ENCODE peak calls at places on chromosomes 1 and 21, in ten cellular contexts. A is amygdala, N is non-pigmented ciliary epithelial cell, M is astrocyte of the spinal cord, C is osteocyte, E is caudate nucleus, H is lung microvascular endothelial cell, F is NCI-H187, L is mucosa of descending colon, G is keratinocyte. Q is an unnamed sample.

GRCh38 chr21:39660596-39660995 is 47.9 kb downstream of the B3GALT5 start:
- DNase-seq in A (no peak), N (peak), M (peak), C (peak), E (no peak), H (peak), F (no peak), L (no peak), G (no peak), Q (peak)

GRCh38 chr21:33334824-33335223 is 10.1 kb downstream of the IFNAR1 start:
- DNase-seq in A (no peak), N (no peak), M (no peak), C (no peak), E (no peak), H (no peak), F (no peak), L (no peak), G (no peak), Q (no peak)

GRCh38 chr1:6265173-6265572 is 4.3 kb upstream of the GPR153 start:
- DNase-seq in A (no peak), N (no peak), M (no peak), C (no peak), E (no peak), H (no peak), F (no peak), L (no peak), G (no peak), Q (no peak)

GRCh38 chr1:175195281-175195680 is 2.7 kb upstream of the KIAA0040 start:
- DNase-seq in A (no peak), N (no peak), M (no peak), C (no peak), E (no peak), H (no peak), F (no peak), L (no peak), G (no peak), Q (no peak)

GRCh38 chr1:245762396-245762910 is 607.7 kb downstream of the KIF26B start:
- DNase-seq in A (no peak), N (no peak), M (no peak), C (no peak), E (no peak), H (no peak), F (no peak), L (no peak), G (no peak), Q (no peak)

GRCh38 chr1:100528861-100529260 is 9.1 kb upstream of the GPR88 start:
- DNase-seq in A (no peak), N (no peak), M (peak), C (no peak), E (no peak), H (no peak), F (no peak), L (no peak), G (no peak), Q (peak)

GRCh38 chr1:203036135-203036534 is 9.8 kb downstream of the PPFIA4 start:
- DNase-seq in A (no peak), N (no peak), M (no peak), C (no peak), E (no peak), H (no peak), F (no peak), L (no peak), G (no peak), Q (peak)

GRCh38 chr21:34092241-34092921 is 19.0 kb downstream of the MRPS6 start:
- DNase-seq in A (no peak), N (no peak), M (no peak), C (no peak), E (no peak), H (peak), F (no peak), L (no peak), G (no peak), Q (no peak)

GRCh38 chr1:198932351-198932991 is 293.6 kb downstream of the PTPRC start:
- DNase-seq in A (no peak), N (no peak), M (peak), C (no peak), E (no peak), H (peak), F (no peak), L (no peak), G (no peak), Q (no peak)

GRCh38 chr1:218344814-218345672 is at the start of gene TGFB2:
- DNase-seq in A (no peak), N (peak), M (peak), C (no peak), E (peak), H (peak), F (no peak), L (no peak), G (no peak), Q (peak)

GRCh38 chr1:85327759-85328158 is 51.3 kb upstream of the BCL10 start:
- DNase-seq in A (no peak), N (no peak), M (no peak), C (no peak), E (no peak), H (no peak), F (no peak), L (no peak), G (no peak), Q (no peak)

GRCh38 chr1:205360166-205360565 is 3.4 kb upstream of the KLHDC8A start:
- DNase-seq in A (no peak), N (no peak), M (no peak), C (no peak), E (peak), H (no peak), F (no peak), L (no peak), G (no peak), Q (no peak)

GRCh38 chr1:11940260-11940921 is 5.9 kb downstream of the PLOD1 start:
- DNase-seq in A (no peak), N (no peak), M (peak), C (no peak), E (peak), H (no peak), F (no peak), L (no peak), G (no peak), Q (peak)

GRCh38 chr1:226697151-226697575 is 41.9 kb downstream of the ITPKB start:
- DNase-seq in A (no peak), N (peak), M (peak), C (no peak), E (no peak), H (peak), F (no peak), L (no peak), G (peak), Q (peak)

GRCh38 chr1:54227836-54228435 is 28.0 kb downstream of the MRPL37 start:
- DNase-seq in A (no peak), N (no peak), M (no peak), C (no peak), E (no peak), H (no peak), F (no peak), L (no peak), G (no peak), Q (peak)

GRCh38 chr1:27154469-27154990 is 395 bp downstream of the SLC9A1 start:
- DNase-seq in A (no peak), N (no peak), M (no peak), C (no peak), E (no peak), H (no peak), F (no peak), L (no peak), G (no peak), Q (no peak)

GRCh38 chr1:54338479-54338878 is 67.7 kb downstream of the SSBP3 start:
- DNase-seq in A (no peak), N (no peak), M (no peak), C (no peak), E (no peak), H (no peak), F (no peak), L (no peak), G (no peak), Q (no peak)

GRCh38 chr1:84143796-84144565 is at the start of gene PRKACB:
- DNase-seq in A (no peak), N (no peak), M (peak), C (no peak), E (no peak), H (peak), F (no peak), L (no peak), G (no peak), Q (peak)

GRCh38 chr1:154306151-154306550 is 14.7 kb upstream of the AQP10 start:
- DNase-seq in A (no peak), N (no peak), M (peak), C (no peak), E (no peak), H (no peak), F (no peak), L (no peak), G (no peak), Q (peak)

GRCh38 chr1:165844933-165845332 is 17.5 kb downstream of the UCK2 start:
- DNase-seq in A (no peak), N (no peak), M (no peak), C (no peak), E (no peak), H (no peak), F (no peak), L (no peak), G (no peak), Q (no peak)

Q was measured in AG10803.